ENCODE peak calls at places on chromosomes 7 and 10, in five cellular contexts. L, Z, E, X and O are unnamed samples.

GRCh38 chr10:119412244-119412750 is 130.2 kb downstream of the RGS10 start:
- DNase-seq in L (peak), Z (no peak), E (no peak), X (no peak), O (no peak)

GRCh38 chr7:139698879-139699278 is 78.9 kb downstream of the HIPK2 start:
- DNase-seq in L (no peak), Z (no peak), E (no peak), X (no peak), O (no peak)

GRCh38 chr7:29044529-29044928 is 86.4 kb upstream of the TRIL start:
- DNase-seq in L (no peak), Z (no peak), E (no peak), X (no peak), O (no peak)

GRCh38 chr10:117546020-117546629 is 3.6 kb downstream of the EMX2 start:
- DNase-seq in L (no peak), Z (no peak), E (no peak), X (no peak), O (no peak)

GRCh38 chr10:61397175-61397986 is 55.8 kb downstream of the TMEM26 start:
- DNase-seq in L (no peak), Z (peak), E (no peak), X (no peak), O (no peak)

GRCh38 chr10:12605580-12606405 is 256.4 kb downstream of the CAMK1D start:
- DNase-seq in L (peak), Z (peak), E (peak), X (no peak), O (no peak)

GRCh38 chr10:48495282-48496045 is 109.4 kb downstream of the ARHGAP22 start:
- DNase-seq in L (no peak), Z (no peak), E (no peak), X (no peak), O (no peak)

GRCh38 chr7:47763063-47763974 is 181.4 kb upstream of the TNS3 start:
- DNase-seq in L (no peak), Z (peak), E (no peak), X (no peak), O (peak)

GRCh38 chr7:100066953-100067352 is 14.6 kb downstream of the ZNF3 start:
- DNase-seq in L (peak), Z (no peak), E (no peak), X (no peak), O (no peak)

GRCh38 chr7:46264646-46265045 is 343.6 kb upstream of the IGFBP3 start:
- DNase-seq in L (no peak), Z (no peak), E (no peak), X (no peak), O (no peak)

GRCh38 chr10:22251751-22252285 is 34.0 kb upstream of the EBLN1 start:
- DNase-seq in L (peak), Z (peak), E (peak), X (no peak), O (no peak)

GRCh38 chr7:155205368-155206285 is 92.1 kb upstream of the INSIG1 start:
- DNase-seq in L (peak), Z (peak), E (peak), X (peak), O (peak)

GRCh38 chr10:14586901-14587300 is 187.8 kb downstream of the FAM107B start:
- DNase-seq in L (no peak), Z (no peak), E (peak), X (no peak), O (peak)

GRCh38 chr7:39252916-39253315 is 275.2 kb downstream of the POU6F2 start:
- DNase-seq in L (no peak), Z (no peak), E (no peak), X (no peak), O (no peak)

GRCh38 chr7:154504938-154505337 is 452.7 kb downstream of the DPP6 start:
- DNase-seq in L (no peak), Z (no peak), E (no peak), X (no peak), O (no peak)

GRCh38 chr10:3353235-3353634 is 180.7 kb upstream of the PITRM1 start:
- DNase-seq in L (no peak), Z (no peak), E (no peak), X (no peak), O (peak)

GRCh38 chr10:103653581-103654020 is 160.1 kb downstream of the NEURL1 start:
- DNase-seq in L (no peak), Z (no peak), E (no peak), X (no peak), O (no peak)

GRCh38 chr10:62831346-62831745 is 15.2 kb upstream of the EGR2 start:
- DNase-seq in L (no peak), Z (no peak), E (no peak), X (no peak), O (no peak)

GRCh38 chr10:44627591-44628354 is 242.9 kb upstream of the CXCL12 start:
- DNase-seq in L (no peak), Z (no peak), E (no peak), X (no peak), O (no peak)

GRCh38 chr7:151863386-151864079 is 13.4 kb downstream of the PRKAG2 start:
- DNase-seq in L (no peak), Z (no peak), E (no peak), X (no peak), O (no peak)

GRCh38 chr7:39589323-39590111 is 23.3 kb downstream of the YAE1 start:
- DNase-seq in L (no peak), Z (peak), E (peak), X (peak), O (peak)

GRCh38 chr10:76786673-76787072 is 850.9 kb downstream of the KCNMA1 start:
- DNase-seq in L (no peak), Z (no peak), E (no peak), X (no peak), O (no peak)